ENCODE peak calls at places on chromosomes 7 and 10, in nine cellular contexts. I is GM20000; B is kidney tubule cell; Y is caudate nucleus; K is H54; O is effector memory CD8-positive, alpha-beta T cell; J is fibroblast of the conjunctiva; W is stimulated activated CD8-positive, alpha-beta memory T cell treated with anti-CD3 and anti-CD28 coated beads, Interleukin-12 subunit alpha, Interleukin-12 subunit beta, amount 100 ng/mL, for 1 hour; G is NCI-H526. U is an unnamed sample.

GRCh38 chr7:116354171-116354545 is 143.8 kb downstream of the TES start:
- DNase-seq in I (no peak), B (no peak), Y (no peak), K (no peak), O (no peak), J (peak), W (no peak), G (no peak), U (no peak)

GRCh38 chr7:18337023-18337422 is 158.5 kb upstream of the HDAC9 start:
- DNase-seq in I (no peak), B (no peak), Y (no peak), K (no peak), O (no peak), J (no peak), W (no peak), G (no peak), U (no peak)

GRCh38 chr7:158858592-158859503 is 2.5 kb downstream of the DYNC2I1 start:
- DNase-seq in I (no peak), B (peak), Y (no peak), K (no peak), O (no peak), J (no peak), W (no peak), G (no peak), U (no peak)

GRCh38 chr7:95840953-95841950 is 68.9 kb downstream of the DYNC1I1 start:
- DNase-seq in I (peak), B (peak), Y (no peak), K (no peak), O (no peak), J (no peak), W (no peak), G (peak), U (no peak)

GRCh38 chr7:12623885-12624498 is 53.5 kb downstream of the SCIN start:
- DNase-seq in I (peak), B (peak), Y (no peak), K (no peak), O (no peak), J (no peak), W (no peak), G (peak), U (no peak)

GRCh38 chr7:139451638-139452037 is 31.8 kb downstream of the KLRG2 start:
- DNase-seq in I (no peak), B (peak), Y (peak), K (no peak), O (no peak), J (no peak), W (no peak), G (no peak), U (no peak)

GRCh38 chr10:24974978-24975377 is 22.6 kb upstream of the PRTFDC1 start:
- DNase-seq in I (no peak), B (no peak), Y (no peak), K (no peak), O (no peak), J (peak), W (no peak), G (no peak), U (no peak)

GRCh38 chr7:68720722-68721121 is 877.6 kb upstream of the AUTS2 start:
- DNase-seq in I (no peak), B (no peak), Y (no peak), K (no peak), O (no peak), J (no peak), W (no peak), G (no peak), U (no peak)

GRCh38 chr7:143239822-143240221 is 18.0 kb downstream of the TAS2R40 start:
- DNase-seq in I (no peak), B (no peak), Y (no peak), K (no peak), O (no peak), J (no peak), W (no peak), G (no peak), U (no peak)

GRCh38 chr7:5363729-5364128 is 59.9 kb downstream of the TNRC18 start:
- DNase-seq in I (no peak), B (no peak), Y (no peak), K (no peak), O (no peak), J (no peak), W (no peak), G (peak), U (no peak)

GRCh38 chr10:124087672-124088634 is 5.4 kb downstream of the CHST15 start:
- DNase-seq in I (no peak), B (peak), Y (peak), K (no peak), O (no peak), J (no peak), W (no peak), G (no peak), U (no peak)

GRCh38 chr10:119205926-119206602 is 1.3 kb upstream of the GRK5 start:
- DNase-seq in I (peak), B (peak), Y (peak), K (peak), O (peak), J (no peak), W (peak), G (peak), U (no peak)

GRCh38 chr10:110568055-110568735 is 700 bp downstream of the SMC3 start:
- DNase-seq in I (peak), B (peak), Y (no peak), K (peak), O (peak), J (no peak), W (peak), G (peak), U (peak)

GRCh38 chr10:132862485-132863420 is 76.8 kb upstream of the NKX6-2 start:
- DNase-seq in I (no peak), B (no peak), Y (no peak), K (no peak), O (no peak), J (no peak), W (no peak), G (no peak), U (no peak)

GRCh38 chr10:60733189-60733815 is 45.0 kb upstream of the CDK1 start:
- DNase-seq in I (peak), B (peak), Y (no peak), K (no peak), O (peak), J (no peak), W (peak), G (peak), U (peak)

U was measured in B cell.